ENCODE peak calls at places on chromosomes 1 and 21, in five cellular contexts. D is A549, K is heart left ventricle, J is tibial artery, V is HCT116. F is an unnamed sample. For H3K4me1 and H3K9me3, the result is how much of the 10 kb centered on the place peaks cover.

GRCh38 chr21:38322551-38322950 is 65.8 kb downstream of the KCNJ15 start:
- DNase-seq in D (no peak), K (no peak), J (no peak), V (no peak), F (no peak)

GRCh38 chr1:21294266-21295058 is 4.2 kb upstream of the ECE1 start:
- DNase-seq in D (no peak), K (no peak), J (no peak), V (peak), F (no peak)

GRCh38 chr1:166165661-166166399 is 971 bp downstream of the FAM78B start:
- DNase-seq in D (peak), K (peak), J (peak), V (no peak), F (no peak)

GRCh38 chr1:167447521-167448136 is 70.7 kb downstream of the CD247 start:
- DNase-seq in D (peak), K (no peak), J (no peak), V (peak), F (no peak)

GRCh38 chr1:184143449-184143848 is 91.9 kb downstream of the TSEN15 start:
- DNase-seq in D (no peak), K (no peak), J (no peak), V (no peak), F (no peak)

GRCh38 chr1:147833231-147833840 is 69.3 kb upstream of the GJA8 start:
- DNase-seq in D (no peak), K (no peak), J (no peak), V (no peak), F (no peak)

GRCh38 chr1:3553166-3553939 is 58.0 kb downstream of the MEGF6 start:
- DNase-seq in D (no peak), K (no peak), J (no peak), V (no peak), F (no peak)

GRCh38 chr1:200319143-200319542 is 90.7 kb downstream of the ZNF281 start:
- DNase-seq in D (no peak), K (no peak), J (no peak), V (no peak), F (no peak)

GRCh38 chr1:2316451-2316940 is 74.9 kb downstream of the MORN1 start:
- DNase-seq in D (no peak), K (no peak), J (no peak), V (no peak), F (no peak)

GRCh38 chr1:221747840-221748239 is 6.0 kb upstream of the DUSP10 start:
- DNase-seq in D (no peak), K (no peak), J (no peak), V (no peak), F (no peak)

GRCh38 chr1:180165096-180165495 is 10.4 kb downstream of the QSOX1 start:
- DNase-seq in D (no peak), K (no peak), J (peak), V (no peak), F (no peak)

GRCh38 chr1:207672525-207673130 is 27.7 kb downstream of the CR1L start:
- DNase-seq in D (peak), K (no peak), J (no peak), V (peak), F (peak)

GRCh38 chr1:244896550-244896949 is 32.2 kb upstream of the HNRNPU start:
- DNase-seq in D (peak), K (no peak), J (no peak), V (no peak), F (no peak)

GRCh38 chr1:197690074-197690473 is 85.2 kb downstream of the DENND1B start:
- DNase-seq in D (no peak), K (no peak), J (no peak), V (no peak), F (no peak)

GRCh38 chr21:26144026-26144425 is 26.5 kb downstream of the APP start:
- DNase-seq in D (no peak), K (no peak), J (no peak), V (no peak), F (no peak)

GRCh38 chr1:236502579-236502971 is 21.2 kb upstream of the LGALS8 start:
- DNase-seq in D (peak), K (no peak), J (no peak), V (no peak), F (no peak)
- H3K4me1 ChIP-seq in D (under half), K (under half), J (under half), V (under half), F (under half)

GRCh38 chr1:57163789-57164188 is 198.0 kb upstream of the C8B start:
- DNase-seq in D (no peak), K (no peak), J (no peak), V (no peak), F (no peak)
- H3K9me3 ChIP-seq in D (under half), K (under half), J (under half), V (under half), F (under half)

GRCh38 chr1:114670083-114671010 is 498 bp upstream of the DENND2C start:
- DNase-seq in D (peak), K (peak), J (peak), V (peak), F (peak)

GRCh38 chr1:114668784-114669561 is 876 bp downstream of the DENND2C start:
- DNase-seq in D (no peak), K (no peak), J (no peak), V (no peak), F (no peak)

GRCh38 chr1:114668373-114668772 is 1.5 kb downstream of the DENND2C start:
- DNase-seq in D (no peak), K (no peak), J (no peak), V (no peak), F (no peak)

GRCh38 chr1:114671011-114671938 is 1.4 kb upstream of the DENND2C start:
- DNase-seq in D (peak), K (no peak), J (no peak), V (no peak), F (no peak)

GRCh38 chr1:114669562-114670082 is at the start of gene DENND2C:
- DNase-seq in D (no peak), K (no peak), J (no peak), V (no peak), F (peak)
- H3K27ac ChIP-seq in D (peak), K (peak), J (peak), V (peak), F (no peak)

DNA sequence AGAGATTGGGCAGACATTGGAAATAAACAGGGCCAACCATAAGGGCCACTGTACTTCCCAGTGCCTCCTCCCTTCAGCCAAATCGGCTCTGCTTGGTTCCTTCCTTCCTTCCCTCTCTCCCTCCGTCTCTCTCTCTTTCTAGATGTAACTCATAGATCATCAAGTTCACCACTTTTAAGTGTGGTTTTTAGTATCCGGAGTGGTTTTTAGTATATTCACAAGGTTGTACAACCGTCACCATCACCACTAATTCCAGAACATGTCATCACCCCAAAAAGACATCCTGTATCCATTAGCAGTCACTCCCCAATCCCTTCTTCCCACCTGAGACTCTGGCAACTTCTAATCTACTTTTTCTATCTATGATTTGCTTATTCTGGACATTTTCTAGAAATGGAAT is 51.0 kb downstream of the MYSM1 start:
- DNase-seq in D (no peak), K (no peak), J (no peak), V (no peak), F (no peak)
- H3K4me1 ChIP-seq in D (under half), K (under half), J (under half), V (under half), F (under half)

DNA sequence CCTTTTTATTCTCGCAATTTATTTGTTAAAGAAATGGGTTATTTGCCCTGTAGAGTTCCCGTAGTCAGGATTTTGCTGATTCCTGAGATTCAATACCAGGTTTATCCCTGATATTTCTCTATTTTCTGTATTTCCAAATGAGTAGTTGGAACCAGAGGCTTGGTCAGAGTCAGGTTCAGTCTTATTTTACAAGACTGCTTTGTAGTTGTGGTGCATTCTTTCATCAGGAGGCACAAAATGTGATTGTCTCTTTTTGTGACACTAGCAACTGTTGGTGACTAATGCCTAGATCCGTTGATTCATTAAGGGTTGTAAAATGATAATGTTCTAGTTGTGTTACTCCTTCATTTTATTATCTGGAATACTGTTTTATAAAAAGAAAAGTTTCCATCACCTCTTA is 95.5 kb upstream of the TPTE start:
- DNase-seq in D (no peak), K (no peak), J (no peak), V (no peak), F (no peak)
- H3K9me3 ChIP-seq in D (under half), K (under half), J (under half), V (half or more), F (under half)

DNA sequence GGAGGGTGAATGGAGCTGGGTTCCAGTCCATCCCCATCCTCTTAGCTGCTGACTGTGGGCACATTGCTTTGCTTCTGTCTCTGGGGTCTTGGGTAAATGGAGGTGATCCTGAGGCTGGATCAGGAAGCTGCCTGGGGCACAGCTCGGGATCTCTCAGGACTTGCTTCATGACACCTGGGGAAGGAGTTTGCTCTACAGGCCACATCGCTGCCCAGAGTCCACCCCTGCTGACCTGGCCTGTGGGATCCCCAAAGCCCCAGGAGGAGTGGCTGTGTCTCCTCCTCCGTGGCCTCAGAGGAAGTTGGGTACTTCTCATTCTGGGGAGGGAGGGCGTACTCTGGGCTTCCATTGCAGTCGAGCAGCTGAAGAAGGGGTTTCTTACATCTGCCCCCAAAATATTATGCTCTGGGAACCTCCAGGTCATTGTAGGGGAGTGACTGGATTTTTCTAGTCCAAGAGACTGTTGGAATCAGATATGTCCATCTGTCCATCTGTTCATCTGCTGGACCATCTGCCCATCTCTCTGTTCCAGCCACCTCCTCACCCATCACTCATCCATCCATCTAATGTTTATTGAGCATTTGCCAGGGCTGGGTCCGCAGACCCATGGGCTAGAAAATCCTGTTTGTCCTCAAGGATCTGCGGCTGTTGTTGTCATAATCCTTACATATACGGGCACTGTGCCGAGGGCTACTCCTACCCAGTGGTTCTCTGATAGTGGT is 45.9 kb downstream of the ARHGEF10L start:
- DNase-seq in D (no peak), K (no peak), J (no peak), V (no peak), F (no peak)
- H3K27ac ChIP-seq in D (no peak), K (no peak), J (peak), V (no peak), F (no peak)

F was measured in iPS DF 6.9.